ENCODE peak calls at places on chromosomes 3 and 15, in four cellular contexts. One of them, this sample, is unnamed.

GRCh38 chr3:129474986-129475804 is 35.2 kb downstream of the IFT122 start:
- DNase-seq in H9: no peak
- DNase-seq in mesenchymal stem cell: no peak
- DNase-seq in IMR-90: peak
- DNase-seq in this sample: no peak

GRCh38 chr3:101624857-101625256 is 50.9 kb downstream of the PCNP start:
- DNase-seq in H9: peak
- DNase-seq in mesenchymal stem cell: no peak
- DNase-seq in IMR-90: no peak
- DNase-seq in this sample: no peak

GRCh38 chr3:30913176-30913575 is 18.7 kb upstream of the GADL1 start:
- DNase-seq in H9: no peak
- DNase-seq in mesenchymal stem cell: no peak
- DNase-seq in IMR-90: no peak
- DNase-seq in this sample: no peak

GRCh38 chr15:60720084-60720483 is 241.1 kb upstream of the ICE2 start:
- DNase-seq in H9: no peak
- DNase-seq in mesenchymal stem cell: no peak
- DNase-seq in IMR-90: no peak
- DNase-seq in this sample: no peak

GRCh38 chr3:78096488-78097255 is 1056.8 kb downstream of the ROBO2 start:
- DNase-seq in H9: no peak
- DNase-seq in mesenchymal stem cell: peak
- DNase-seq in IMR-90: peak
- DNase-seq in this sample: no peak

GRCh38 chr15:80059786-80060489 is 462 bp downstream of the ZFAND6 start:
- DNase-seq in H9: peak
- DNase-seq in mesenchymal stem cell: peak
- DNase-seq in IMR-90: peak
- DNase-seq in this sample: peak

GRCh38 chr15:93719941-93720351 is 511.4 kb upstream of the MCTP2 start:
- DNase-seq in H9: no peak
- DNase-seq in mesenchymal stem cell: no peak
- DNase-seq in IMR-90: peak
- DNase-seq in this sample: no peak

GRCh38 chr3:191290311-191291025 is 38.7 kb upstream of the CCDC50 start:
- DNase-seq in H9: no peak
- DNase-seq in mesenchymal stem cell: no peak
- DNase-seq in IMR-90: no peak
- DNase-seq in this sample: no peak

GRCh38 chr3:155908086-155908485 is 37.6 kb downstream of the GMPS start:
- DNase-seq in H9: peak
- DNase-seq in mesenchymal stem cell: no peak
- DNase-seq in IMR-90: no peak
- DNase-seq in this sample: no peak

GRCh38 chr3:174862666-174863065 is 3.5 kb downstream of the NAALADL2 start:
- DNase-seq in H9: no peak
- DNase-seq in mesenchymal stem cell: peak
- DNase-seq in IMR-90: peak
- DNase-seq in this sample: no peak

GRCh38 chr3:158727499-158728377 is 4.5 kb downstream of the RARRES1 start:
- DNase-seq in H9: peak
- DNase-seq in mesenchymal stem cell: peak
- DNase-seq in IMR-90: peak
- DNase-seq in this sample: peak

GRCh38 chr3:15241341-15241740 is 35.3 kb downstream of the CAPN7 start:
- DNase-seq in H9: no peak
- DNase-seq in mesenchymal stem cell: peak
- DNase-seq in IMR-90: no peak
- DNase-seq in this sample: no peak

GRCh38 chr15:42385206-42385979 is 26.1 kb downstream of the CAPN3 start:
- DNase-seq in H9: peak
- DNase-seq in mesenchymal stem cell: peak
- DNase-seq in IMR-90: peak
- DNase-seq in this sample: peak
- H2BK120ac ChIP-seq in H9: no peak
- H2BK120ac ChIP-seq in mesenchymal stem cell: no peak
- H2BK120ac ChIP-seq in IMR-90: peak
- H2BK120ac ChIP-seq in this sample: no peak

DNA sequence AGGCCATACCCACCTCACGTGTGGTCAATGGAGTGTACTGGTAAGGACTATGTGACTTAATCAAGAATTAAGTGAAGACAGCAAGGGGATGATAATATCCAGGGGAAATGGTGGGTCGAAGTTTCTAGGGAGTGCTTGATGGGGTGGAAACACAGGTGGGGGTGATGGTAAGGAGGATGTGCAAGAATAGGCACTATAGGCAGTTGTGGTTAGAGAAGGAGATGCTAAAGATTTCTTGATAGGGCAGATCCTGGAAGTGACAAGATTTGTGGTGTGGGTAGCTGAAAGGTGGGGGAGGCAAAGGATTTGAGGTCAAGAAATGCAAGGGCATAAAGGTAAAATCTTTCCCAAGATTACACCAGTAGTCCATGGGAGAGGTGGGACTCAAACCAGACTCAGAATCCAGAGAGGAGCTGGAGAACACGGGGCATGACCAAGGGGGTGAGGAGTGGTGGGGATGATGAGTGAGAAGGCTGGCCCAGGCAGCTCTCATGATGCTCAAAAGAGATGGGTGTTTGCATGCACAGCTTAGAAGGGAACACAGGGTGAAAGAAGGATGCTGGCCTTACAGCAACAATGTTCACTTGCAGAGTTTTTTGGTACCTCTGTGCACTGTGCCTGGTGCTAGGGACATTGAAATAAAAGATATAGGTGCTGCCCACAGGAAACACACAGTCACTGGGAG is 78.4 kb downstream of the CCR1 start:
- DNase-seq in H9: no peak
- DNase-seq in mesenchymal stem cell: no peak
- DNase-seq in IMR-90: no peak
- DNase-seq in this sample: no peak
- H2BK120ac ChIP-seq in H9: no peak
- H2BK120ac ChIP-seq in mesenchymal stem cell: no peak
- H2BK120ac ChIP-seq in IMR-90: no peak
- H2BK120ac ChIP-seq in this sample: no peak

DNA sequence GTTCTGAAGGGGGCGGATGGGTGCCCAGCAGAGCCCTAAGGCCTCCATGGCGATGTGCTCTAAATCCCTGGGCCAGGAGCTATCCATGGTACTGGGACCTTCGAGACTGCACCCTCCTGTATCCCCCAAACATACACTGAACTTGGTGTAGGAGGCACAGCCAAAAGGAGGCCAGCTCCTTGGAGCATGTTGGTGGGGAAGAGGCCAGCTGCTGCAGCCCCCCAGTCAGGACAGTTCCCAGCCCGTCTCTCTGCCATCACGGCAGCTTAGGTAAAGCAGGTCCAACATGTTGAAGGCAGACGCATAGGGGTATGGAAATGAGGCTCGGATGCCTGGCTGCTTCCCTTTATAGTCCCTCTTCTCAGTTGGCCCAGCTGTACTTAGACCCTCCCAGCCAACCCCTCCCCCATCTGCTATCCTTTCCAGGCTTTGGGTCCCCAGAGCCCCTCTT is 1.8 kb downstream of the CAMKV start:
- DNase-seq in H9: peak
- DNase-seq in mesenchymal stem cell: peak
- DNase-seq in IMR-90: peak
- DNase-seq in this sample: peak
- H2BK120ac ChIP-seq in H9: no peak
- H2BK120ac ChIP-seq in mesenchymal stem cell: no peak
- H2BK120ac ChIP-seq in IMR-90: no peak
- H2BK120ac ChIP-seq in this sample: no peak

DNA sequence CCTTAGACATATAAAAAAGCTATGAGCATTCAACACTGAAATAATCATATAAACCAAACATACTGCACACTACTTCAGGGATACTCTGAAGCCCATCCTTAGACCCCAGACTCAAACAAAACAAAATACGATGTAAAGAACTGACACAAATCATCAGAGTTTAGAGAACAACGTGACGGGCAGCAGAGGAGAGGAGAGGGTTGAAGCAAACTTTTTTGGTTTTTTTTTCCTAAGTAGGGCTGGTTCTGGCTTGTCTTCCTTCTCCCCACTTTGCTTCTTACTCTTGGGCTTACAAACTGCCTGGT is 34.7 kb downstream of the GAP43 start:
- DNase-seq in H9: no peak
- DNase-seq in mesenchymal stem cell: no peak
- DNase-seq in IMR-90: no peak
- DNase-seq in this sample: no peak
- H2BK120ac ChIP-seq in H9: peak
- H2BK120ac ChIP-seq in mesenchymal stem cell: no peak
- H2BK120ac ChIP-seq in IMR-90: peak
- H2BK120ac ChIP-seq in this sample: no peak

GRCh38 chr3:55626284-55626675 is 139.2 kb upstream of the WNT5A start:
- DNase-seq in H9: no peak
- DNase-seq in mesenchymal stem cell: no peak
- DNase-seq in IMR-90: no peak
- DNase-seq in this sample: no peak

GRCh38 chr3:55623786-55624185 is 136.7 kb upstream of the WNT5A start:
- DNase-seq in H9: no peak
- DNase-seq in mesenchymal stem cell: peak
- DNase-seq in IMR-90: peak
- DNase-seq in this sample: no peak

GRCh38 chr3:55622733-55623132 is 135.6 kb upstream of the WNT5A start:
- DNase-seq in H9: no peak
- DNase-seq in mesenchymal stem cell: peak
- DNase-seq in IMR-90: peak
- DNase-seq in this sample: no peak

GRCh38 chr3:55622116-55622515 is 135.0 kb upstream of the WNT5A start:
- DNase-seq in H9: no peak
- DNase-seq in mesenchymal stem cell: peak
- DNase-seq in IMR-90: peak
- DNase-seq in this sample: no peak

GRCh38 chr3:55624238-55624637 is 137.1 kb upstream of the WNT5A start:
- DNase-seq in H9: no peak
- DNase-seq in mesenchymal stem cell: peak
- DNase-seq in IMR-90: peak
- DNase-seq in this sample: no peak
- H2BK120ac ChIP-seq in H9: no peak
- H2BK120ac ChIP-seq in mesenchymal stem cell: no peak
- H2BK120ac ChIP-seq in IMR-90: peak
- H2BK120ac ChIP-seq in this sample: no peak

DNA sequence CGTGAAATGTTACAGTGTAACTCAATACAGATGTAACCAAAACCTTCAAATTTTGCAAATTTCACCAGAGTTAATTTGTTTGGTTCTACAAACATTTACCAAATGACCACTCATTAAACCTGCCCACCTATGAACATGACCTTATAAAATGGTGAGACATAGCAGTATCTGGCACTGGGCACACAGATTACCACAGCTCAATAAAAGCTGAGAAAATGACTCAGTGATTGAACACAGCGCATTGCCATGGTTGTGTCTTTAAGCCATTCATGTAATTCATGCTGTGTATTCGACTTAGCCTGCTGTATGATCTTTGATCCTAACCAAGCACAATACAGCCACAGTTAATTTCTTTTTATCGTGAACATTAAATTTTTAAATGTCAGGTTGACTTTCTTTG is 11.3 kb downstream of the PPARG start:
- DNase-seq in H9: no peak
- DNase-seq in mesenchymal stem cell: no peak
- DNase-seq in IMR-90: no peak
- DNase-seq in this sample: no peak
- H2BK120ac ChIP-seq in H9: no peak
- H2BK120ac ChIP-seq in mesenchymal stem cell: no peak
- H2BK120ac ChIP-seq in IMR-90: no peak
- H2BK120ac ChIP-seq in this sample: no peak

GRCh38 chr3:71585126-71585525 is 1.6 kb upstream of the FOXP1 start:
- DNase-seq in H9: no peak
- DNase-seq in mesenchymal stem cell: no peak
- DNase-seq in IMR-90: no peak
- DNase-seq in this sample: no peak
- H2BK120ac ChIP-seq in H9: no peak
- H2BK120ac ChIP-seq in mesenchymal stem cell: no peak
- H2BK120ac ChIP-seq in IMR-90: peak
- H2BK120ac ChIP-seq in this sample: no peak

GRCh38 chr3:165459924-165460540 is 263.8 kb upstream of the SLITRK3 start:
- DNase-seq in H9: no peak
- DNase-seq in mesenchymal stem cell: no peak
- DNase-seq in IMR-90: no peak
- DNase-seq in this sample: no peak

GRCh38 chr3:165455360-165455759 is 259.2 kb upstream of the SLITRK3 start:
- DNase-seq in H9: no peak
- DNase-seq in mesenchymal stem cell: no peak
- DNase-seq in IMR-90: no peak
- DNase-seq in this sample: no peak

GRCh38 chr3:165451671-165452070 is 255.5 kb upstream of the SLITRK3 start:
- DNase-seq in H9: no peak
- DNase-seq in mesenchymal stem cell: no peak
- DNase-seq in IMR-90: no peak
- DNase-seq in this sample: no peak

GRCh38 chr3:165459111-165459510 is 262.9 kb upstream of the SLITRK3 start:
- DNase-seq in H9: no peak
- DNase-seq in mesenchymal stem cell: no peak
- DNase-seq in IMR-90: peak
- DNase-seq in this sample: no peak

GRCh38 chr3:165457096-165457495 is 260.9 kb upstream of the SLITRK3 start:
- DNase-seq in H9: no peak
- DNase-seq in mesenchymal stem cell: no peak
- DNase-seq in IMR-90: no peak
- DNase-seq in this sample: no peak
- H2BK120ac ChIP-seq in H9: no peak
- H2BK120ac ChIP-seq in mesenchymal stem cell: no peak
- H2BK120ac ChIP-seq in IMR-90: no peak
- H2BK120ac ChIP-seq in this sample: no peak

GRCh38 chr15:62904041-62904440 is 138.5 kb upstream of the TPM1 start:
- DNase-seq in H9: no peak
- DNase-seq in mesenchymal stem cell: no peak
- DNase-seq in IMR-90: no peak
- DNase-seq in this sample: no peak

GRCh38 chr15:62904511-62904910 is 138.0 kb upstream of the TPM1 start:
- DNase-seq in H9: no peak
- DNase-seq in mesenchymal stem cell: no peak
- DNase-seq in IMR-90: no peak
- DNase-seq in this sample: no peak

GRCh38 chr15:62901916-62902554 is 140.5 kb upstream of the TPM1 start:
- DNase-seq in H9: no peak
- DNase-seq in mesenchymal stem cell: no peak
- DNase-seq in IMR-90: no peak
- DNase-seq in this sample: no peak

GRCh38 chr15:62903437-62903836 is 139.1 kb upstream of the TPM1 start:
- DNase-seq in H9: no peak
- DNase-seq in mesenchymal stem cell: no peak
- DNase-seq in IMR-90: no peak
- DNase-seq in this sample: peak

GRCh38 chr15:62902821-62903220 is 139.7 kb upstream of the TPM1 start:
- DNase-seq in H9: peak
- DNase-seq in mesenchymal stem cell: no peak
- DNase-seq in IMR-90: no peak
- DNase-seq in this sample: no peak
- H2BK120ac ChIP-seq in H9: no peak
- H2BK120ac ChIP-seq in mesenchymal stem cell: no peak
- H2BK120ac ChIP-seq in IMR-90: no peak
- H2BK120ac ChIP-seq in this sample: no peak

This sample was measured in neuronal stem cell.